ENCODE peak calls at places on chromosomes 4 and X, in six cellular contexts. M is A549; L is COR-L47; A is activated T-cell treated with anti-CD3 and anti-CD28 coated beads, Interleukin-2, amount 50 U/mL, for 4 hours; C is GM12865; U is fibroblast of the aortic adventitia. V is an unnamed sample.

GRCh38 chr4:10727140-10727880 is 42.7 kb upstream of the CLNK start:
- DNase-seq in M (no peak), L (no peak), A (no peak), C (peak), U (no peak), V (no peak)

GRCh38 chr4:179855471-179855870 is 2387.7 kb upstream of the TENM3 start:
- DNase-seq in M (no peak), L (no peak), A (no peak), C (no peak), U (no peak), V (no peak)

GRCh38 chr4:7295201-7295916 is 103.0 kb downstream of the SORCS2 start:
- DNase-seq in M (no peak), L (no peak), A (no peak), C (no peak), U (peak), V (no peak)

GRCh38 chr4:98474408-98474844 is 184.0 kb downstream of the TSPAN5 start:
- DNase-seq in M (peak), L (no peak), A (no peak), C (no peak), U (peak), V (no peak)

GRCh38 chr4:22473268-22473667 is 42.6 kb downstream of the ADGRA3 start:
- DNase-seq in M (no peak), L (no peak), A (no peak), C (no peak), U (peak), V (no peak)

GRCh38 chr4:14348506-14348905 is 653.8 kb upstream of the CPEB2 start:
- DNase-seq in M (no peak), L (no peak), A (no peak), C (no peak), U (peak), V (no peak)

GRCh38 chr4:175789632-175790031 is 22.4 kb downstream of the GPM6A start:
- DNase-seq in M (no peak), L (no peak), A (no peak), C (no peak), U (no peak), V (no peak)

GRCh38 chrX:11438767-11439166 is 145.6 kb downstream of the AMELX start:
- DNase-seq in M (no peak), L (no peak), A (no peak), C (no peak), U (peak), V (peak)

GRCh38 chr4:22502895-22503814 is 12.7 kb downstream of the ADGRA3 start:
- DNase-seq in M (no peak), L (no peak), A (no peak), C (no peak), U (peak), V (no peak)

GRCh38 chr4:100347241-100347640 is 157.0 kb upstream of the DDIT4L start:
- DNase-seq in M (no peak), L (no peak), A (no peak), C (no peak), U (no peak), V (no peak)

GRCh38 chrX:132634521-132634920 is 145.7 kb upstream of the MBNL3 start:
- DNase-seq in M (no peak), L (no peak), A (no peak), C (no peak), U (no peak), V (no peak)

GRCh38 chr4:89142691-89143669 is 31.6 kb downstream of the TIGD2 start:
- DNase-seq in M (no peak), L (no peak), A (no peak), C (peak), U (no peak), V (peak)

GRCh38 chr4:134216436-134216835 is 14.8 kb upstream of the PABPC4L start:
- DNase-seq in M (peak), L (no peak), A (no peak), C (no peak), U (no peak), V (no peak)

GRCh38 chr4:66991521-66991920 is 553.8 kb downstream of the CENPC start:
- DNase-seq in M (no peak), L (no peak), A (no peak), C (no peak), U (peak), V (no peak)

V was measured in MM.1S.